ENCODE peak calls at places on chromosomes 16 and 17, in ten cellular contexts. J is neural crest cell, Q is SW 1271, B is T-helper 1 cell, W is lower lobe of right lung, Y is KBM-7, U is NCI-H774, D is NCI-H2081 treated with DMSO at 0.1 percent for 48 hours, M is coronary artery, P is activated T-cell treated with anti-CD3 and anti-CD28 coated beads for 1 hour. I is an unnamed sample.

GRCh38 chr17:68533887-68534700 is 21.9 kb downstream of the PRKAR1A start:
- DNase-seq in J (no peak), Q (no peak), B (no peak), W (no peak), Y (peak), U (no peak), D (no peak), M (no peak), P (no peak), I (no peak)

GRCh38 chr16:83906690-83907089 is 7.8 kb downstream of the MLYCD start:
- DNase-seq in J (no peak), Q (no peak), B (no peak), W (no peak), Y (no peak), U (no peak), D (no peak), M (no peak), P (no peak), I (no peak)

GRCh38 chr17:39527220-39527813 is 66.0 kb downstream of the CDK12 start:
- DNase-seq in J (no peak), Q (no peak), B (no peak), W (no peak), Y (peak), U (no peak), D (no peak), M (no peak), P (no peak), I (peak)

GRCh38 chr16:64356267-64356666 is 765.6 kb downstream of the CDH11 start:
- DNase-seq in J (no peak), Q (no peak), B (no peak), W (no peak), Y (no peak), U (no peak), D (no peak), M (no peak), P (no peak), I (no peak)

GRCh38 chr17:77677210-77677609 is 281.3 kb upstream of the TNRC6C start:
- DNase-seq in J (no peak), Q (no peak), B (no peak), W (no peak), Y (no peak), U (no peak), D (no peak), M (no peak), P (no peak), I (no peak)

GRCh38 chr17:28968269-28968913 is 17.1 kb upstream of the PHF12 start:
- DNase-seq in J (peak), Q (no peak), B (no peak), W (no peak), Y (no peak), U (no peak), D (no peak), M (no peak), P (no peak), I (no peak)

GRCh38 chr16:20675488-20676267 is 21.8 kb downstream of the ACSM1 start:
- DNase-seq in J (no peak), Q (no peak), B (no peak), W (peak), Y (no peak), U (peak), D (no peak), M (no peak), P (no peak), I (peak)

GRCh38 chr17:39926588-39927100 is 757 bp downstream of the ORMDL3 start:
- DNase-seq in J (no peak), Q (no peak), B (peak), W (peak), Y (peak), U (no peak), D (no peak), M (peak), P (peak), I (no peak)

GRCh38 chr16:53031323-53031942 is 21.3 kb downstream of the CHD9NB start:
- DNase-seq in J (no peak), Q (no peak), B (no peak), W (no peak), Y (no peak), U (no peak), D (no peak), M (no peak), P (no peak), I (no peak)

GRCh38 chr17:6753006-6753445 is 2.8 kb upstream of the XAF1 start:
- DNase-seq in J (no peak), Q (no peak), B (no peak), W (peak), Y (peak), U (no peak), D (no peak), M (peak), P (peak), I (no peak)

GRCh38 chr16:49696414-49697101 is 159.4 kb downstream of the ZNF423 start:
- DNase-seq in J (peak), Q (no peak), B (no peak), W (no peak), Y (no peak), U (no peak), D (no peak), M (no peak), P (no peak), I (no peak)

GRCh38 chr17:37791434-37791833 is 46.6 kb upstream of the HNF1B start:
- DNase-seq in J (no peak), Q (no peak), B (no peak), W (no peak), Y (peak), U (peak), D (no peak), M (no peak), P (no peak), I (peak)

GRCh38 chr17:76667786-76668453 is 24.4 kb upstream of the ST6GALNAC1 start:
- DNase-seq in J (no peak), Q (no peak), B (no peak), W (no peak), Y (no peak), U (no peak), D (no peak), M (no peak), P (no peak), I (no peak)

GRCh38 chr17:3845361-3845753 is 689 bp downstream of the NCBP3 start:
- DNase-seq in J (no peak), Q (no peak), B (no peak), W (no peak), Y (peak), U (no peak), D (no peak), M (no peak), P (peak), I (no peak)

GRCh38 chr17:2459917-2460271 is 51.8 kb downstream of the METTL16 start:
- DNase-seq in J (no peak), Q (no peak), B (no peak), W (no peak), Y (no peak), U (no peak), D (no peak), M (no peak), P (no peak), I (no peak)

GRCh38 chr16:9437115-9437514 is 345.7 kb downstream of the HAPSTR1 start:
- DNase-seq in J (no peak), Q (no peak), B (no peak), W (no peak), Y (no peak), U (no peak), D (no peak), M (no peak), P (no peak), I (no peak)

GRCh38 chr16:79882292-79882995 is 281.9 kb upstream of the MAF start:
- DNase-seq in J (no peak), Q (no peak), B (no peak), W (no peak), Y (no peak), U (no peak), D (no peak), M (no peak), P (no peak), I (no peak)

GRCh38 chr17:67246648-67247415 is 1.8 kb upstream of the HELZ start:
- DNase-seq in J (no peak), Q (no peak), B (no peak), W (peak), Y (no peak), U (no peak), D (no peak), M (no peak), P (no peak), I (no peak)

GRCh38 chr17:75777243-75777922 is 7.2 kb upstream of the UNK start:
- DNase-seq in J (no peak), Q (no peak), B (no peak), W (no peak), Y (no peak), U (no peak), D (no peak), M (no peak), P (no peak), I (no peak)

GRCh38 chr16:67525176-67525860 is 3.3 kb upstream of the RIPOR1 start:
- DNase-seq in J (no peak), Q (no peak), B (no peak), W (no peak), Y (no peak), U (no peak), D (no peak), M (no peak), P (no peak), I (no peak)

GRCh38 chr16:75104836-75105235 is 11.7 kb downstream of the LDHD start:
- DNase-seq in J (no peak), Q (no peak), B (no peak), W (no peak), Y (no peak), U (no peak), D (no peak), M (no peak), P (no peak), I (no peak)

GRCh38 chr16:8625491-8626087 is 4.1 kb downstream of the METTL22 start:
- DNase-seq in J (no peak), Q (no peak), B (no peak), W (no peak), Y (no peak), U (no peak), D (no peak), M (no peak), P (no peak), I (no peak)

GRCh38 chr17:53353919-53354351 is 468.8 kb upstream of the KIF2B start:
- DNase-seq in J (no peak), Q (no peak), B (no peak), W (no peak), Y (no peak), U (peak), D (peak), M (no peak), P (no peak), I (no peak)

GRCh38 chr16:66222756-66223155 is 143.7 kb upstream of the CDH5 start:
- DNase-seq in J (no peak), Q (no peak), B (no peak), W (no peak), Y (no peak), U (no peak), D (no peak), M (no peak), P (no peak), I (no peak)

GRCh38 chr17:2798679-2799078 is 2.4 kb downstream of the RAP1GAP2 start:
- DNase-seq in J (no peak), Q (no peak), B (no peak), W (no peak), Y (no peak), U (no peak), D (no peak), M (no peak), P (no peak), I (no peak)

GRCh38 chr16:82609140-82609539 is 17.6 kb upstream of the CDH13 start:
- DNase-seq in J (no peak), Q (no peak), B (no peak), W (no peak), Y (no peak), U (no peak), D (no peak), M (no peak), P (no peak), I (no peak)

I was measured in memory B cell.